ENCODE peak calls at places on chromosomes 4 and X, in four cellular contexts. One of them, this sample, is unnamed.

GRCh38 chrX:105645667-105646354 is 176.5 kb upstream of the NRK start:
- DNase-seq in upper lobe of left lung: no peak
- DNase-seq in fibroblast of lung: peak
- DNase-seq in BE2C: no peak
- DNase-seq in this sample: no peak

GRCh38 chr4:53780736-53781400 is 189.6 kb upstream of the LNX1 start:
- DNase-seq in BE2C: no peak
- DNase-seq in upper lobe of left lung: no peak
- DNase-seq in fibroblast of lung: no peak
- DNase-seq in this sample: no peak

GRCh38 chr4:181957088-181957487 is 286.1 kb upstream of the TENM3 start:
- DNase-seq in upper lobe of left lung: no peak
- DNase-seq in fibroblast of lung: peak
- DNase-seq in BE2C: no peak
- DNase-seq in this sample: no peak

GRCh38 chrX:150731795-150732194 is 38.6 kb downstream of the MTMR1 start:
- DNase-seq in BE2C: no peak
- DNase-seq in upper lobe of left lung: no peak
- DNase-seq in fibroblast of lung: peak
- DNase-seq in this sample: no peak

GRCh38 chr4:60648774-60649173 is 551.4 kb upstream of the ADGRL3 start:
- DNase-seq in BE2C: no peak
- DNase-seq in fibroblast of lung: no peak
- DNase-seq in upper lobe of left lung: no peak
- DNase-seq in this sample: no peak

GRCh38 chr4:113998531-113998930 is 19.1 kb upstream of the ARSJ start:
- DNase-seq in upper lobe of left lung: no peak
- DNase-seq in BE2C: no peak
- DNase-seq in fibroblast of lung: peak
- DNase-seq in this sample: no peak

GRCh38 chrX:103148075-103148474 is 55.1 kb upstream of the NXF3 start:
- DNase-seq in BE2C: no peak
- DNase-seq in upper lobe of left lung: no peak
- DNase-seq in fibroblast of lung: no peak
- DNase-seq in this sample: no peak

GRCh38 chr4:174467107-174467506 is 55.2 kb downstream of the HPGD start:
- DNase-seq in upper lobe of left lung: no peak
- DNase-seq in fibroblast of lung: peak
- DNase-seq in BE2C: no peak
- DNase-seq in this sample: no peak

GRCh38 chr4:13160906-13161305 is 323.2 kb downstream of the RAB28 start:
- DNase-seq in BE2C: no peak
- DNase-seq in fibroblast of lung: peak
- DNase-seq in upper lobe of left lung: no peak
- DNase-seq in this sample: no peak

GRCh38 chr4:17059192-17059634 is 160.8 kb upstream of the LDB2 start:
- DNase-seq in fibroblast of lung: no peak
- DNase-seq in upper lobe of left lung: no peak
- DNase-seq in BE2C: no peak
- DNase-seq in this sample: no peak

GRCh38 chr4:61556277-61556676 is 356.2 kb downstream of the ADGRL3 start:
- DNase-seq in upper lobe of left lung: no peak
- DNase-seq in fibroblast of lung: no peak
- DNase-seq in BE2C: no peak
- DNase-seq in this sample: no peak

GRCh38 chr4:3489451-3489962 is 26.4 kb downstream of the DOK7 start:
- DNase-seq in BE2C: peak
- DNase-seq in upper lobe of left lung: no peak
- DNase-seq in fibroblast of lung: no peak
- DNase-seq in this sample: no peak

GRCh38 chr4:56435748-56436442 is at the start of gene PAICS:
- DNase-seq in upper lobe of left lung: peak
- DNase-seq in BE2C: peak
- DNase-seq in fibroblast of lung: peak
- DNase-seq in this sample: peak

GRCh38 chr4:63170923-63171322 is 1238.3 kb downstream of the TECRL start:
- DNase-seq in upper lobe of left lung: no peak
- DNase-seq in fibroblast of lung: no peak
- DNase-seq in BE2C: no peak
- DNase-seq in this sample: no peak

GRCh38 chrX:110915579-110915978 is 120.0 kb upstream of the CHRDL1 start:
- DNase-seq in fibroblast of lung: no peak
- DNase-seq in BE2C: no peak
- DNase-seq in upper lobe of left lung: no peak
- DNase-seq in this sample: no peak

GRCh38 chr4:40992472-40993298 is 221.7 kb downstream of the APBB2 start:
- DNase-seq in BE2C: no peak
- DNase-seq in upper lobe of left lung: no peak
- DNase-seq in fibroblast of lung: peak
- DNase-seq in this sample: peak

GRCh38 chrX:29478336-29479069 is 736.9 kb upstream of the MAGEB2 start:
- DNase-seq in upper lobe of left lung: no peak
- DNase-seq in fibroblast of lung: peak
- DNase-seq in BE2C: peak
- DNase-seq in this sample: peak

GRCh38 chr4:96025031-96025430 is 185.1 kb downstream of the PDHA2 start:
- DNase-seq in BE2C: no peak
- DNase-seq in upper lobe of left lung: no peak
- DNase-seq in fibroblast of lung: no peak
- DNase-seq in this sample: no peak

GRCh38 chrX:118551426-118551825 is 55.8 kb downstream of the DOCK11 start:
- DNase-seq in upper lobe of left lung: no peak
- DNase-seq in fibroblast of lung: no peak
- DNase-seq in BE2C: no peak
- DNase-seq in this sample: no peak

GRCh38 chr4:113699772-113700171 is 61.8 kb downstream of the CAMK2D start:
- DNase-seq in BE2C: no peak
- DNase-seq in upper lobe of left lung: no peak
- DNase-seq in fibroblast of lung: peak
- DNase-seq in this sample: no peak

GRCh38 chrX:39645059-39645895 is 452.5 kb downstream of the BCOR start:
- DNase-seq in fibroblast of lung: peak
- DNase-seq in BE2C: peak
- DNase-seq in upper lobe of left lung: no peak
- DNase-seq in this sample: no peak

GRCh38 chr4:3689006-3689405 is 77.2 kb upstream of the ADRA2C start:
- DNase-seq in fibroblast of lung: no peak
- DNase-seq in upper lobe of left lung: no peak
- DNase-seq in BE2C: peak
- DNase-seq in this sample: no peak

GRCh38 chr4:72205831-72206230 is 174.0 kb downstream of the NPFFR2 start:
- DNase-seq in BE2C: no peak
- DNase-seq in upper lobe of left lung: no peak
- DNase-seq in fibroblast of lung: peak
- DNase-seq in this sample: no peak

GRCh38 chr4:158715787-158716186 is 7.4 kb downstream of the PPID start:
- DNase-seq in BE2C: no peak
- DNase-seq in upper lobe of left lung: no peak
- DNase-seq in fibroblast of lung: no peak
- DNase-seq in this sample: no peak

GRCh38 chr4:153326513-153326912 is 18.0 kb upstream of the MND1 start:
- DNase-seq in BE2C: no peak
- DNase-seq in upper lobe of left lung: no peak
- DNase-seq in fibroblast of lung: peak
- DNase-seq in this sample: no peak

GRCh38 chr4:1511441-1512041 is 105.3 kb upstream of the NKX1-1 start:
- DNase-seq in upper lobe of left lung: no peak
- DNase-seq in BE2C: peak
- DNase-seq in fibroblast of lung: peak
- DNase-seq in this sample: no peak

GRCh38 chr4:41281038-41281634 is 24.4 kb downstream of the UCHL1 start:
- DNase-seq in upper lobe of left lung: peak
- DNase-seq in fibroblast of lung: peak
- DNase-seq in BE2C: peak
- DNase-seq in this sample: peak

GRCh38 chr4:5724377-5724776 is 13.4 kb downstream of the EVC start:
- DNase-seq in upper lobe of left lung: no peak
- DNase-seq in fibroblast of lung: peak
- DNase-seq in BE2C: no peak
- DNase-seq in this sample: no peak

GRCh38 chr4:186169942-186170802 is 21.2 kb upstream of the CYP4V2 start:
- DNase-seq in fibroblast of lung: no peak
- DNase-seq in BE2C: no peak
- DNase-seq in upper lobe of left lung: no peak
- DNase-seq in this sample: no peak

GRCh38 chrX:1249101-1249887 is 19.3 kb upstream of the CSF2RA start:
- DNase-seq in BE2C: no peak
- DNase-seq in upper lobe of left lung: peak
- DNase-seq in fibroblast of lung: peak
- DNase-seq in this sample: no peak

GRCh38 chrX:115232933-115233496 is 881 bp downstream of the LRCH2 start:
- DNase-seq in BE2C: no peak
- DNase-seq in fibroblast of lung: no peak
- DNase-seq in upper lobe of left lung: no peak
- DNase-seq in this sample: no peak

GRCh38 chr4:177155454-177155853 is 154.2 kb upstream of the NEIL3 start:
- DNase-seq in fibroblast of lung: no peak
- DNase-seq in upper lobe of left lung: no peak
- DNase-seq in BE2C: no peak
- DNase-seq in this sample: no peak

GRCh38 chr4:146514651-146515379 is 6.9 kb downstream of the SLC10A7 start:
- DNase-seq in fibroblast of lung: no peak
- DNase-seq in BE2C: no peak
- DNase-seq in upper lobe of left lung: no peak
- DNase-seq in this sample: no peak

GRCh38 chr4:189001283-189001970 is 862.2 kb downstream of the TRIML1 start:
- DNase-seq in upper lobe of left lung: no peak
- DNase-seq in BE2C: peak
- DNase-seq in fibroblast of lung: no peak
- DNase-seq in this sample: no peak

GRCh38 chrX:154602766-154603437 is 16.2 kb downstream of the CTAG1B start:
- DNase-seq in BE2C: no peak
- DNase-seq in fibroblast of lung: no peak
- DNase-seq in upper lobe of left lung: no peak
- DNase-seq in this sample: no peak

GRCh38 chrX:69535661-69536060 is 31.5 kb downstream of the NALF2 start:
- DNase-seq in upper lobe of left lung: no peak
- DNase-seq in BE2C: no peak
- DNase-seq in fibroblast of lung: no peak
- DNase-seq in this sample: no peak

GRCh38 chrX:9746148-9746880 is 19.3 kb downstream of the GPR143 start:
- DNase-seq in fibroblast of lung: peak
- DNase-seq in upper lobe of left lung: no peak
- DNase-seq in BE2C: no peak
- DNase-seq in this sample: no peak

GRCh38 chr4:37767019-37767418 is 59.5 kb upstream of the PGM2 start:
- DNase-seq in upper lobe of left lung: no peak
- DNase-seq in fibroblast of lung: no peak
- DNase-seq in BE2C: no peak
- DNase-seq in this sample: no peak

GRCh38 chr4:37767546-37767945 is 58.9 kb upstream of the PGM2 start:
- DNase-seq in fibroblast of lung: peak
- DNase-seq in BE2C: peak
- DNase-seq in upper lobe of left lung: peak
- DNase-seq in this sample: no peak

GRCh38 chr4:37770016-37770415 is 56.5 kb upstream of the PGM2 start:
- DNase-seq in fibroblast of lung: peak
- DNase-seq in BE2C: no peak
- DNase-seq in upper lobe of left lung: no peak
- DNase-seq in this sample: no peak

GRCh38 chr4:37769590-37769989 is 56.9 kb upstream of the PGM2 start:
- DNase-seq in upper lobe of left lung: no peak
- DNase-seq in fibroblast of lung: no peak
- DNase-seq in BE2C: no peak
- DNase-seq in this sample: no peak

GRCh38 chr4:37771771-37772170 is 54.7 kb upstream of the PGM2 start:
- DNase-seq in upper lobe of left lung: no peak
- DNase-seq in fibroblast of lung: no peak
- DNase-seq in BE2C: no peak
- DNase-seq in this sample: no peak
- TF ChIP-seq CTCF in upper lobe of left lung: no peak
- TF ChIP-seq CTCF in fibroblast of lung: no peak
- TF ChIP-seq CTCF in BE2C: no peak
- TF ChIP-seq CTCF in this sample: no peak

DNA sequence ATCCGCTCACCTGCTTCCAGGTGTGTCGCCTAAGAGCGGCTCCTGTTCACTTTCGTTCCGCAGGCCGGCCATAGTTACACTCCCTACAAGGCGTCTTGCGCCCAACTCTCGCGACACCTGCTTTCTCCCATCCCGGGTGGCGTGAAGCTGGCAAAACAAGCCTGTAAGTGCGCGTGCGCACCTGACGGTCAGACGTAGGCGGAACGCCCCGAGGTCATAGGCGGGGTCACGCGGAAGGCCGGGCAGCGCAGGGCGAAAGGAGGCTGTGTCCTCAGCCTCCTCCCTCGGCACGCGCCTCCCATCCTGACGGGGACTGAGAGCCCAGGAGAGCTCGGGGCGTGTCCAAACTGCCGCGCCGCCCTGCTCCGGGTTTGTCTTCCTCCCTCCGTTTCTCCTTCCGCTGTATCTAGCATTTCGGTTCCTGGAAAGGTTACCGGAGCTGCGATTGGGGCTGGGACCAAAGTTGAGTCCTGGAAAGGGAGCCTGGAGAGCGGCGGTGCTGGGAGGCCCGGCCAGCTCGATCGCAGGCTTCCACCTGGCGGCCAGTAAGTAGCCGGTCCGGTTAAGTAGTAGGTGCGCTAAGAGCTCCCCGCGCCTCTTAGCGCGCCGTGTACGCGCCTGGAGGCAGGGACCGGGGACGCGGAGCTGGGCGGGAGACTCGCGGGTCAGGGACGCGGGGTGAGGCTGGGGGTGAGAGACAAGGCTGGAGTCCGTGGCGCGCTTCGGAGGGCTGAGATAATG is at the start of the genes ABHD18 and MFSD8:
- DNase-seq in fibroblast of lung: peak
- DNase-seq in upper lobe of left lung: peak
- DNase-seq in BE2C: peak
- DNase-seq in this sample: peak
- TF ChIP-seq CTCF in fibroblast of lung: peak
- TF ChIP-seq CTCF in upper lobe of left lung: peak
- TF ChIP-seq CTCF in BE2C: peak
- TF ChIP-seq CTCF in this sample: peak

GRCh38 chr4:26196567-26196966 is 124.2 kb upstream of the RBPJ start:
- DNase-seq in fibroblast of lung: no peak
- DNase-seq in upper lobe of left lung: no peak
- DNase-seq in BE2C: no peak
- DNase-seq in this sample: no peak

GRCh38 chr4:26194764-26195163 is 126.0 kb upstream of the RBPJ start:
- DNase-seq in fibroblast of lung: no peak
- DNase-seq in upper lobe of left lung: no peak
- DNase-seq in BE2C: no peak
- DNase-seq in this sample: no peak

GRCh38 chr4:26191353-26191752 is 129.5 kb upstream of the RBPJ start:
- DNase-seq in fibroblast of lung: peak
- DNase-seq in upper lobe of left lung: no peak
- DNase-seq in BE2C: no peak
- DNase-seq in this sample: no peak

GRCh38 chr4:26197018-26197779 is 123.6 kb upstream of the RBPJ start:
- DNase-seq in fibroblast of lung: peak
- DNase-seq in upper lobe of left lung: peak
- DNase-seq in BE2C: no peak
- DNase-seq in this sample: peak

GRCh38 chr4:26192921-26193894 is 127.6 kb upstream of the RBPJ start:
- DNase-seq in BE2C: no peak
- DNase-seq in fibroblast of lung: no peak
- DNase-seq in upper lobe of left lung: no peak
- DNase-seq in this sample: peak
- TF ChIP-seq CTCF in BE2C: peak
- TF ChIP-seq CTCF in fibroblast of lung: no peak
- TF ChIP-seq CTCF in upper lobe of left lung: no peak
- TF ChIP-seq CTCF in this sample: no peak

GRCh38 chr4:73446336-73446938 is 10.4 kb downstream of the AFP start:
- DNase-seq in upper lobe of left lung: no peak
- DNase-seq in fibroblast of lung: peak
- DNase-seq in BE2C: peak
- DNase-seq in this sample: peak
- TF ChIP-seq CTCF in upper lobe of left lung: peak
- TF ChIP-seq CTCF in fibroblast of lung: peak
- TF ChIP-seq CTCF in BE2C: peak
- TF ChIP-seq CTCF in this sample: peak